ENCODE peak calls at places on chromosomes 1 and 21, in five cellular contexts. One of them, this sample, is unnamed.

GRCh38 chr1:100511058-100511457 is 26.9 kb upstream of the GPR88 start:
- DNase-seq in NCI-H774: no peak
- DNase-seq in stimulated activated CD4-positive, alpha-beta T cell treated with anti-CD3 and anti-CD28 coated beads, TNF-alpha, amount 100 ng/mL, for 4 hours: no peak
- DNase-seq in EL: no peak
- DNase-seq in dorsolateral prefrontal cortex: no peak
- DNase-seq in this sample: no peak

GRCh38 chr1:167221126-167221803 is 579 bp downstream of the POU2F1 start:
- DNase-seq in NCI-H774: peak; percentile 23
- DNase-seq in stimulated activated CD4-positive, alpha-beta T cell treated with anti-CD3 and anti-CD28 coated beads, TNF-alpha, amount 100 ng/mL, for 4 hours: no peak
- DNase-seq in EL: no peak
- DNase-seq in dorsolateral prefrontal cortex: peak; percentile 16
- DNase-seq in this sample: no peak

GRCh38 chr1:116911779-116912469 is 2.2 kb downstream of the PTGFRN start:
- DNase-seq in NCI-H774: no peak
- DNase-seq in stimulated activated CD4-positive, alpha-beta T cell treated with anti-CD3 and anti-CD28 coated beads, TNF-alpha, amount 100 ng/mL, for 4 hours: no peak
- DNase-seq in EL: no peak
- DNase-seq in dorsolateral prefrontal cortex: no peak
- DNase-seq in this sample: no peak

GRCh38 chr1:156319664-156320063 is 18.4 kb downstream of the CCT3 start:
- DNase-seq in EL: peak; percentile 47
- DNase-seq in NCI-H774: no peak
- DNase-seq in dorsolateral prefrontal cortex: no peak
- DNase-seq in stimulated activated CD4-positive, alpha-beta T cell treated with anti-CD3 and anti-CD28 coated beads, TNF-alpha, amount 100 ng/mL, for 4 hours: no peak
- DNase-seq in this sample: no peak

GRCh38 chr1:27763358-27763757 is 9.7 kb upstream of the STX12 start:
- DNase-seq in dorsolateral prefrontal cortex: no peak
- DNase-seq in NCI-H774: no peak
- DNase-seq in stimulated activated CD4-positive, alpha-beta T cell treated with anti-CD3 and anti-CD28 coated beads, TNF-alpha, amount 100 ng/mL, for 4 hours: no peak
- DNase-seq in EL: no peak
- DNase-seq in this sample: no peak

GRCh38 chr1:162040657-162041056 is 17.0 kb upstream of the OLFML2B start:
- DNase-seq in dorsolateral prefrontal cortex: no peak
- DNase-seq in stimulated activated CD4-positive, alpha-beta T cell treated with anti-CD3 and anti-CD28 coated beads, TNF-alpha, amount 100 ng/mL, for 4 hours: no peak
- DNase-seq in NCI-H774: no peak
- DNase-seq in EL: peak; percentile 45
- DNase-seq in this sample: no peak

GRCh38 chr1:197615693-197616011 is 159.6 kb downstream of the DENND1B start:
- DNase-seq in EL: no peak
- DNase-seq in stimulated activated CD4-positive, alpha-beta T cell treated with anti-CD3 and anti-CD28 coated beads, TNF-alpha, amount 100 ng/mL, for 4 hours: no peak
- DNase-seq in dorsolateral prefrontal cortex: no peak
- DNase-seq in NCI-H774: no peak
- DNase-seq in this sample: no peak

GRCh38 chr1:9145021-9145668 is 16.2 kb upstream of the GPR157 start:
- DNase-seq in EL: peak; percentile 76
- DNase-seq in NCI-H774: no peak
- DNase-seq in stimulated activated CD4-positive, alpha-beta T cell treated with anti-CD3 and anti-CD28 coated beads, TNF-alpha, amount 100 ng/mL, for 4 hours: no peak
- DNase-seq in dorsolateral prefrontal cortex: no peak
- DNase-seq in this sample: no peak

GRCh38 chr1:11774753-11775152 is 12.8 kb downstream of the C1orf167 start:
- DNase-seq in stimulated activated CD4-positive, alpha-beta T cell treated with anti-CD3 and anti-CD28 coated beads, TNF-alpha, amount 100 ng/mL, for 4 hours: no peak
- DNase-seq in NCI-H774: no peak
- DNase-seq in EL: no peak
- DNase-seq in dorsolateral prefrontal cortex: no peak
- DNase-seq in this sample: no peak

GRCh38 chr21:23162213-23162946 is 2164.2 kb downstream of the NCAM2 start:
- DNase-seq in stimulated activated CD4-positive, alpha-beta T cell treated with anti-CD3 and anti-CD28 coated beads, TNF-alpha, amount 100 ng/mL, for 4 hours: no peak
- DNase-seq in dorsolateral prefrontal cortex: no peak
- DNase-seq in NCI-H774: peak; percentile 11
- DNase-seq in EL: no peak
- DNase-seq in this sample: no peak

GRCh38 chr21:42627527-42628289 is 25.7 kb upstream of the PDE9A start:
- DNase-seq in stimulated activated CD4-positive, alpha-beta T cell treated with anti-CD3 and anti-CD28 coated beads, TNF-alpha, amount 100 ng/mL, for 4 hours: no peak
- DNase-seq in NCI-H774: no peak
- DNase-seq in dorsolateral prefrontal cortex: no peak
- DNase-seq in EL: no peak
- DNase-seq in this sample: no peak

GRCh38 chr1:206931709-206932108 is 10.0 kb upstream of the FCMR start:
- DNase-seq in dorsolateral prefrontal cortex: no peak
- DNase-seq in stimulated activated CD4-positive, alpha-beta T cell treated with anti-CD3 and anti-CD28 coated beads, TNF-alpha, amount 100 ng/mL, for 4 hours: no peak
- DNase-seq in EL: no peak
- DNase-seq in NCI-H774: no peak
- DNase-seq in this sample: no peak

GRCh38 chr21:29168874-29169273 is 38.4 kb downstream of the MAP3K7CL start:
- DNase-seq in dorsolateral prefrontal cortex: no peak
- DNase-seq in EL: no peak
- DNase-seq in stimulated activated CD4-positive, alpha-beta T cell treated with anti-CD3 and anti-CD28 coated beads, TNF-alpha, amount 100 ng/mL, for 4 hours: no peak
- DNase-seq in NCI-H774: no peak
- DNase-seq in this sample: no peak

GRCh38 chr1:188281927-188282326 is 1453.2 kb downstream of the PLA2G4A start:
- DNase-seq in NCI-H774: no peak
- DNase-seq in EL: peak; percentile 28
- DNase-seq in dorsolateral prefrontal cortex: no peak
- DNase-seq in stimulated activated CD4-positive, alpha-beta T cell treated with anti-CD3 and anti-CD28 coated beads, TNF-alpha, amount 100 ng/mL, for 4 hours: no peak
- DNase-seq in this sample: no peak

GRCh38 chr1:173249349-173249748 is 42.2 kb upstream of the TNFSF4 start:
- DNase-seq in stimulated activated CD4-positive, alpha-beta T cell treated with anti-CD3 and anti-CD28 coated beads, TNF-alpha, amount 100 ng/mL, for 4 hours: no peak
- DNase-seq in dorsolateral prefrontal cortex: no peak
- DNase-seq in EL: no peak
- DNase-seq in NCI-H774: no peak
- DNase-seq in this sample: no peak

GRCh38 chr1:56881417-56881816 is 26.8 kb downstream of the C8A start:
- DNase-seq in NCI-H774: no peak
- DNase-seq in dorsolateral prefrontal cortex: no peak
- DNase-seq in EL: no peak
- DNase-seq in stimulated activated CD4-positive, alpha-beta T cell treated with anti-CD3 and anti-CD28 coated beads, TNF-alpha, amount 100 ng/mL, for 4 hours: no peak
- DNase-seq in this sample: peak; percentile 1

GRCh38 chr1:183368213-183369108 is 49.7 kb downstream of the NMNAT2 start:
- DNase-seq in NCI-H774: no peak
- DNase-seq in dorsolateral prefrontal cortex: no peak
- DNase-seq in stimulated activated CD4-positive, alpha-beta T cell treated with anti-CD3 and anti-CD28 coated beads, TNF-alpha, amount 100 ng/mL, for 4 hours: no peak
- DNase-seq in EL: no peak
- DNase-seq in this sample: no peak

GRCh38 chr21:28639742-28640141 is 352.9 kb downstream of the LTN1 start:
- DNase-seq in NCI-H774: no peak
- DNase-seq in dorsolateral prefrontal cortex: no peak
- DNase-seq in EL: no peak
- DNase-seq in stimulated activated CD4-positive, alpha-beta T cell treated with anti-CD3 and anti-CD28 coated beads, TNF-alpha, amount 100 ng/mL, for 4 hours: no peak
- DNase-seq in this sample: no peak

GRCh38 chr1:159008744-159009188 is 941 bp upstream of the IFI16 start:
- DNase-seq in NCI-H774: no peak
- DNase-seq in stimulated activated CD4-positive, alpha-beta T cell treated with anti-CD3 and anti-CD28 coated beads, TNF-alpha, amount 100 ng/mL, for 4 hours: no peak
- DNase-seq in dorsolateral prefrontal cortex: no peak
- DNase-seq in EL: peak; percentile 37
- DNase-seq in this sample: peak; percentile 33

GRCh38 chr1:12132078-12132477 is 34.7 kb upstream of the TNFRSF1B start:
- DNase-seq in stimulated activated CD4-positive, alpha-beta T cell treated with anti-CD3 and anti-CD28 coated beads, TNF-alpha, amount 100 ng/mL, for 4 hours: no peak
- DNase-seq in NCI-H774: no peak
- DNase-seq in EL: peak; percentile 94
- DNase-seq in dorsolateral prefrontal cortex: no peak
- DNase-seq in this sample: no peak

GRCh38 chr1:105427543-105427942 is 1628.9 kb upstream of the PRMT6 start:
- DNase-seq in stimulated activated CD4-positive, alpha-beta T cell treated with anti-CD3 and anti-CD28 coated beads, TNF-alpha, amount 100 ng/mL, for 4 hours: no peak
- DNase-seq in dorsolateral prefrontal cortex: no peak
- DNase-seq in NCI-H774: no peak
- DNase-seq in EL: peak; percentile 6
- DNase-seq in this sample: no peak

GRCh38 chr1:159341736-159342135 is 39.6 kb downstream of the FCER1A start:
- DNase-seq in EL: peak; percentile 66
- DNase-seq in NCI-H774: no peak
- DNase-seq in stimulated activated CD4-positive, alpha-beta T cell treated with anti-CD3 and anti-CD28 coated beads, TNF-alpha, amount 100 ng/mL, for 4 hours: no peak
- DNase-seq in dorsolateral prefrontal cortex: no peak
- DNase-seq in this sample: no peak

GRCh38 chr1:223652436-223652901 is 13.0 kb downstream of the CAPN8 start:
- DNase-seq in NCI-H774: no peak
- DNase-seq in dorsolateral prefrontal cortex: no peak
- DNase-seq in EL: peak; percentile 13
- DNase-seq in stimulated activated CD4-positive, alpha-beta T cell treated with anti-CD3 and anti-CD28 coated beads, TNF-alpha, amount 100 ng/mL, for 4 hours: no peak
- DNase-seq in this sample: no peak

GRCh38 chr1:235297579-235297978 is 30.4 kb downstream of the ARID4B start:
- DNase-seq in dorsolateral prefrontal cortex: no peak
- DNase-seq in EL: peak; percentile 18
- DNase-seq in stimulated activated CD4-positive, alpha-beta T cell treated with anti-CD3 and anti-CD28 coated beads, TNF-alpha, amount 100 ng/mL, for 4 hours: no peak
- DNase-seq in NCI-H774: no peak
- DNase-seq in this sample: no peak

This sample was measured in stimulated activated CD8-positive, alpha-beta memory T cell treated with anti-CD3 and anti-CD28 coated beads, Interleukin-15, amount 100 ng/mL, for 48 hours.